ENCODE peak calls at places on chromosomes 13 and 19, in five cellular contexts. P, U, B, T and Z are unnamed samples.

GRCh38 chr19:10419200-10419645 is 1.1 kb upstream of the PDE4A start:
- DNase-seq in P (no peak), U (no peak), B (no peak), T (no peak), Z (no peak)

GRCh38 chr13:34025746-34026145 is 207.8 kb downstream of the RFC3 start:
- DNase-seq in P (no peak), U (no peak), B (no peak), T (no peak), Z (no peak)

GRCh38 chr13:103006706-103007426 is 59.4 kb downstream of the SLC10A2 start:
- DNase-seq in P (no peak), U (no peak), B (no peak), T (peak; percentile 17), Z (no peak)

GRCh38 chr13:111253334-111253872 is 67.0 kb upstream of the TEX29 start:
- DNase-seq in P (no peak), U (no peak), B (no peak), T (no peak), Z (no peak)

GRCh38 chr19:35088514-35088913 is 27.1 kb upstream of the FXYD3 start:
- DNase-seq in P (no peak), U (no peak), B (no peak), T (no peak), Z (no peak)

GRCh38 chr13:22929391-22930126 is 251.2 kb upstream of the SGCG start:
- DNase-seq in P (no peak), U (no peak), B (no peak), T (no peak), Z (no peak)

GRCh38 chr19:4361152-4362037 is 18.0 kb downstream of the MPND start:
- DNase-seq in P (no peak), U (no peak), B (no peak), T (no peak), Z (no peak)

GRCh38 chr13:44159633-44160279 is 213.9 kb upstream of the SERP2 start:
- DNase-seq in P (no peak), U (no peak), B (no peak), T (no peak), Z (no peak)

GRCh38 chr13:34913040-34913439 is 29.0 kb upstream of the NBEA start:
- DNase-seq in P (no peak), U (no peak), B (no peak), T (peak; percentile 4), Z (no peak)